ENCODE peak calls at places on chromosome 15, in eight cellular contexts. E, Q, G, U, N, D, C and K are unnamed samples.

GRCh38 chr15:46126581-46126980 is 491.8 kb downstream of the SQOR start:
- DNase-seq in Q (peak), U (peak), E (peak), G (peak), D (no peak), C (no peak), N (no peak), K (peak)

GRCh38 chr15:96037584-96037983 is 292.9 kb upstream of the NR2F2 start:
- DNase-seq in E (no peak), C (no peak), G (peak), Q (no peak), D (peak), N (no peak), U (peak), K (no peak)

GRCh38 chr15:65424683-65425082 is 1.9 kb upstream of the IGDCC4 start:
- DNase-seq in G (no peak), Q (no peak), D (no peak), N (no peak), C (no peak), U (no peak), E (no peak), K (no peak)

GRCh38 chr15:66943456-66944095 is 121.8 kb upstream of the SMAD3 start:
- DNase-seq in N (no peak), G (no peak), Q (no peak), U (no peak), D (no peak), C (peak), E (no peak), K (no peak)

GRCh38 chr15:92574161-92574560 is 81.4 kb downstream of the FAM174B start:
- DNase-seq in Q (no peak), E (no peak), D (no peak), U (no peak), C (no peak), N (no peak), G (no peak), K (no peak)

GRCh38 chr15:100765458-100766224 is 114.0 kb upstream of the ALDH1A3 start:
- DNase-seq in N (no peak), U (no peak), Q (no peak), G (no peak), E (no peak), C (no peak), D (no peak), K (no peak)

GRCh38 chr15:38354321-38354929 is 99.5 kb upstream of the FAM98B start:
- DNase-seq in E (peak), N (peak), G (peak), C (peak), Q (peak), U (peak), D (peak), K (peak)

GRCh38 chr15:49875392-49875791 is 243.6 kb downstream of the ATP8B4 start:
- DNase-seq in E (peak), Q (no peak), U (no peak), C (peak), G (no peak), D (no peak), N (no peak), K (peak)

GRCh38 chr15:57190208-57190607 is 186.1 kb upstream of the CGNL1 start:
- DNase-seq in Q (no peak), D (no peak), U (no peak), N (no peak), C (no peak), E (no peak), G (no peak), K (no peak)

GRCh38 chr15:63899193-63899592 is 65.4 kb upstream of the HERC1 start:
- DNase-seq in G (no peak), C (no peak), E (no peak), N (no peak), D (no peak), U (no peak), Q (no peak), K (no peak)

GRCh38 chr15:89041507-89041906 is 46.7 kb upstream of the ABHD2 start:
- DNase-seq in E (no peak), D (no peak), Q (no peak), U (no peak), G (no peak), N (no peak), C (no peak), K (no peak)

GRCh38 chr15:64163662-64164362 is 990 bp upstream of the PPIB start:
- DNase-seq in U (no peak), Q (peak), D (peak), E (no peak), G (peak), C (peak), N (no peak), K (peak)

GRCh38 chr15:79886119-79886518 is 10.7 kb downstream of the MTHFS start:
- DNase-seq in U (no peak), C (no peak), Q (no peak), E (no peak), G (no peak), D (peak), N (no peak), K (no peak)

GRCh38 chr15:35496585-35496984 is 49.4 kb downstream of the DPH6 start:
- DNase-seq in N (no peak), E (no peak), U (no peak), D (no peak), Q (no peak), C (no peak), G (no peak), K (no peak)

GRCh38 chr15:66452971-66453580 is 44.5 kb downstream of the SNAPC5 start:
- DNase-seq in C (no peak), D (no peak), U (no peak), E (no peak), Q (no peak), G (no peak), N (no peak), K (no peak)

GRCh38 chr15:48928877-48929538 is 34.7 kb downstream of the SHC4 start:
- DNase-seq in E (peak), C (no peak), Q (peak), G (peak), U (peak), N (no peak), D (no peak), K (peak)

GRCh38 chr15:26433818-26434217 is 339.0 kb downstream of the GABRB3 start:
- DNase-seq in C (no peak), N (no peak), G (no peak), E (no peak), U (no peak), Q (no peak), D (no peak), K (no peak)

GRCh38 chr15:31364301-31365031 is 37.8 kb downstream of the KLF13 start:
- DNase-seq in C (no peak), D (no peak), G (no peak), N (peak), Q (no peak), U (no peak), E (peak), K (peak)

GRCh38 chr15:61857169-61857829 is 202.9 kb downstream of the VPS13C start:
- DNase-seq in N (no peak), D (no peak), E (no peak), C (no peak), U (no peak), G (no peak), Q (no peak), K (no peak)

GRCh38 chr15:66389098-66389858 is 2.6 kb downstream of the MAP2K1 start:
- DNase-seq in U (no peak), N (no peak), E (no peak), C (no peak), D (no peak), G (no peak), Q (no peak), K (peak)

GRCh38 chr15:85334241-85334640 is 46.2 kb upstream of the AKAP13 start:
- DNase-seq in N (no peak), C (no peak), U (no peak), D (no peak), Q (no peak), G (no peak), E (no peak), K (no peak)

GRCh38 chr15:98312913-98313312 is 335.4 kb upstream of the IGF1R start:
- DNase-seq in N (no peak), U (no peak), C (no peak), D (no peak), G (no peak), E (no peak), Q (no peak), K (no peak)

GRCh38 chr15:28895566-28895965 is 9.8 kb downstream of the APBA2 start:
- DNase-seq in D (no peak), U (no peak), C (no peak), E (no peak), Q (no peak), N (no peak), G (no peak), K (no peak)

GRCh38 chr15:100340721-100341661 is 784 bp downstream of the ADAMTS17 start:
- DNase-seq in Q (peak), E (no peak), G (no peak), D (no peak), N (no peak), C (peak), U (no peak), K (no peak)

GRCh38 chr15:30990036-30990435 is 1.4 kb downstream of the MTMR10 start:
- DNase-seq in Q (peak), U (no peak), D (peak), G (no peak), N (no peak), C (no peak), E (no peak), K (no peak)

GRCh38 chr15:99466701-99467337 is 99.0 kb upstream of the MEF2A start:
- DNase-seq in N (no peak), G (peak), C (no peak), Q (no peak), E (no peak), D (no peak), U (no peak), K (no peak)

GRCh38 chr15:89143503-89144162 is 55.4 kb downstream of the ABHD2 start:
- DNase-seq in U (peak), D (no peak), C (no peak), N (no peak), Q (peak), G (peak), E (peak), K (peak)

GRCh38 chr15:93030430-93031102 is 58.4 kb downstream of the RGMA start:
- DNase-seq in N (peak), Q (peak), E (peak), G (peak), C (peak), U (peak), D (peak), K (peak)

GRCh38 chr15:39462691-39463090 is 118.2 kb upstream of the THBS1 start:
- DNase-seq in D (peak), G (peak), Q (peak), U (peak), C (no peak), E (peak), N (no peak), K (peak)

GRCh38 chr15:34620814-34621213 is 37.4 kb upstream of the GOLGA8B start:
- DNase-seq in G (no peak), D (no peak), N (no peak), Q (no peak), U (peak), E (peak), C (no peak), K (no peak)

GRCh38 chr15:74053941-74054529 is 28.3 kb downstream of the GOLGA6A start:
- DNase-seq in E (peak), U (peak), N (peak), Q (peak), C (peak), D (peak), G (peak), K (peak)
- H2AFZ ChIP-seq in E (peak), U (peak), N (no peak), Q (peak), C (peak), D (no peak), G (no peak), K (peak)

GRCh38 chr15:60412807-60413597 is 15.2 kb upstream of the ANXA2 start:
- DNase-seq in Q (peak), G (no peak), C (no peak), U (no peak), N (no peak), D (no peak), E (no peak), K (no peak)

GRCh38 chr15:60412026-60412425 is 14.2 kb upstream of the ANXA2 start:
- DNase-seq in N (no peak), Q (no peak), D (no peak), E (no peak), C (no peak), G (no peak), U (no peak), K (no peak)

GRCh38 chr15:60417112-60417511 is 19.3 kb upstream of the ANXA2 start:
- DNase-seq in D (no peak), E (no peak), C (no peak), Q (no peak), G (no peak), U (no peak), N (no peak), K (no peak)

GRCh38 chr15:60416519-60416918 is 18.7 kb upstream of the ANXA2 start:
- DNase-seq in N (no peak), C (no peak), D (no peak), Q (no peak), U (no peak), G (no peak), E (no peak), K (no peak)

GRCh38 chr15:60414016-60414682 is 16.4 kb upstream of the ANXA2 start:
- DNase-seq in G (peak), C (no peak), D (peak), Q (peak), E (peak), U (peak), N (no peak), K (peak)
- H2AFZ ChIP-seq in G (no peak), C (no peak), D (no peak), Q (no peak), E (no peak), U (no peak), N (no peak), K (no peak)

GRCh38 chr15:74782596-74783071 is 754 bp downstream of the CSK start:
- DNase-seq in U (no peak), D (peak), G (no peak), C (no peak), Q (peak), N (no peak), E (no peak), K (no peak)
- H2AFZ ChIP-seq in U (peak), D (no peak), G (no peak), C (peak), Q (peak), N (no peak), E (peak), K (peak)

GRCh38 chr15:69472575-69472974 is 20.0 kb downstream of the RPLP1 start:
- DNase-seq in G (no peak), E (no peak), D (no peak), U (no peak), N (no peak), Q (no peak), C (no peak), K (no peak)
- H2AFZ ChIP-seq in G (no peak), E (no peak), D (no peak), U (no peak), N (no peak), Q (no peak), C (no peak), K (no peak)

GRCh38 chr15:75198560-75199346 is 2.9 kb upstream of the C15orf39 start:
- DNase-seq in C (peak), Q (no peak), D (peak), U (peak), G (peak), E (peak), N (peak), K (peak)
- H2AFZ ChIP-seq in C (no peak), Q (no peak), D (no peak), U (peak), G (no peak), E (no peak), N (no peak), K (no peak)

DNA sequence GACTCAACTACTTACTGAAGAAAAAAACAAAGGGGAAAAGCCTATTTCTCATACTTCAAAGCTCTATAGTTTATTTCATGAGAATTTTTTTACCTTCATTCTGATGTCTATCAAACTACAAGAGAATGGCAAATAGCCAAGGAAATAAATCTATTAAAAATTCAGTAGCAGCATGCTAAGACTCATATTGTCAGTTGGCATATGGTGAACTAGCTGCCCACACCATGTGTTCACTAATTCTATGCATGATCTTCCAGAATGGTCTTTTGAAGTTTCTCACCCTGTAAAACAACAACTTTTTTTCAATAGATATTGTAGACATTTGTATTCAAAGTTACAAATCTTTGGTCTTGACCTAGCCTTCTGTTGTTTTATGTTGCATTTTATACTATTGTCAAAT is 386.2 kb downstream of the RSL24D1 start:
- DNase-seq in U (no peak), E (no peak), N (no peak), D (no peak), Q (no peak), G (no peak), C (no peak), K (no peak)
- H2AFZ ChIP-seq in U (no peak), E (no peak), N (no peak), D (no peak), Q (no peak), G (no peak), C (no peak), K (no peak)